ENCODE peak calls at places on chromosomes 13 and 19, in seven cellular contexts. F, Z, E, B, S, R and K are unnamed samples. For H3K4me1 and H3K36me3, the result is how much of the 10 kb centered on the place peaks cover.

GRCh38 chr19:10928563-10929401 is at the start of the genes TIMM29 and YIPF2:
- DNase-seq in F (peak), Z (peak), R (peak), E (peak), B (peak), S (peak), K (peak)

GRCh38 chr13:79393564-79394249 is 12.3 kb downstream of the RBM26 start:
- DNase-seq in S (no peak), B (no peak), E (peak), R (no peak), F (no peak), Z (no peak), K (no peak)

GRCh38 chr19:47309608-47310007 is at the start of gene C5AR1:
- DNase-seq in Z (no peak), B (peak), E (peak), F (no peak), S (no peak), R (peak), K (no peak)

GRCh38 chr19:4962085-4962619 is 6.8 kb upstream of the KDM4B start:
- DNase-seq in F (no peak), B (no peak), E (no peak), Z (no peak), S (no peak), R (no peak), K (no peak)

GRCh38 chr19:23321953-23322549 is 71.9 kb upstream of the ZNF724 start:
- DNase-seq in R (no peak), S (no peak), B (no peak), F (no peak), Z (no peak), E (no peak), K (no peak)

GRCh38 chr19:13039211-13039789 is 44.0 kb downstream of the NFIX start:
- DNase-seq in E (no peak), S (no peak), Z (no peak), R (no peak), B (peak), F (no peak), K (no peak)

GRCh38 chr19:50478901-50479715 is 2.5 kb upstream of the GARIN5A start:
- DNase-seq in Z (no peak), B (no peak), E (no peak), F (no peak), R (no peak), S (peak), K (no peak)

GRCh38 chr19:29040291-29040690 is 172.7 kb downstream of the UQCRFS1 start:
- DNase-seq in S (peak), R (no peak), Z (no peak), B (no peak), E (no peak), F (no peak), K (peak)

GRCh38 chr13:25192052-25192451 is 20.0 kb upstream of the AMER2 start:
- DNase-seq in Z (no peak), E (no peak), S (no peak), B (no peak), R (no peak), F (no peak), K (no peak)

GRCh38 chr13:95411641-95412040 is 110.4 kb upstream of the ABCC4 start:
- DNase-seq in B (no peak), S (no peak), E (no peak), Z (peak), R (no peak), F (no peak), K (no peak)

GRCh38 chr13:111344471-111345191 is 24.2 kb downstream of the TEX29 start:
- DNase-seq in Z (peak), F (no peak), R (no peak), E (no peak), S (peak), B (no peak), K (no peak)

GRCh38 chr19:58558066-58558622 is at the start of gene UBE2M:
- DNase-seq in S (peak), E (peak), B (peak), R (peak), F (peak), Z (peak), K (peak)

GRCh38 chr13:24202215-24202614 is 41.7 kb downstream of the SPATA13 start:
- DNase-seq in Z (no peak), F (no peak), E (peak), B (no peak), R (no peak), S (no peak), K (no peak)

GRCh38 chr13:44243198-44243852 is 130.3 kb upstream of the SERP2 start:
- DNase-seq in R (no peak), F (no peak), E (peak), Z (peak), S (peak), B (no peak), K (no peak)

GRCh38 chr19:33292595-33293254 is 9.6 kb downstream of the CEBPA start:
- DNase-seq in B (no peak), R (no peak), E (peak), F (no peak), Z (no peak), S (peak), K (no peak)

GRCh38 chr19:5694167-5694951 is 4.3 kb downstream of the RPL36 start:
- DNase-seq in B (no peak), S (no peak), R (no peak), F (no peak), Z (no peak), E (no peak), K (no peak)

GRCh38 chr13:28268800-28269223 is 130.5 kb downstream of the PAN3 start:
- DNase-seq in S (no peak), E (no peak), F (no peak), Z (no peak), B (no peak), R (no peak), K (no peak)

GRCh38 chr19:37098570-37098969 is 20.3 kb downstream of the ZNF420 start:
- DNase-seq in Z (no peak), E (no peak), F (no peak), S (no peak), R (no peak), B (no peak), K (no peak)

GRCh38 chr19:51971624-51972023 is 15.0 kb downstream of the ZNF350 start:
- DNase-seq in B (no peak), F (no peak), E (no peak), R (no peak), Z (peak), S (no peak), K (no peak)

GRCh38 chr19:30406220-30406944 is 34.2 kb downstream of the ZNF536 start:
- DNase-seq in S (no peak), Z (no peak), F (no peak), B (peak), R (peak), E (peak), K (no peak)

GRCh38 chr13:77528834-77529500 is 6.5 kb upstream of the SCEL start:
- DNase-seq in Z (no peak), R (no peak), B (no peak), S (no peak), E (no peak), F (no peak), K (no peak)

GRCh38 chr19:12293771-12294307 is 844 bp downstream of the ZNF44 start:
- DNase-seq in B (peak), R (peak), Z (peak), F (peak), E (peak), S (peak), K (peak)

GRCh38 chr13:52405369-52405766 is 604 bp downstream of the THSD1 start:
- DNase-seq in R (no peak), F (no peak), S (peak), Z (no peak), B (no peak), E (no peak), K (no peak)

GRCh38 chr13:50420720-50421456 is 405.6 kb downstream of the KCNRG start:
- DNase-seq in Z (no peak), F (no peak), B (peak), S (no peak), E (no peak), R (no peak), K (no peak)

GRCh38 chr19:14553939-14554243 is 18.0 kb downstream of the NDUFB7 start:
- DNase-seq in E (no peak), F (no peak), B (no peak), R (no peak), Z (no peak), S (no peak), K (no peak)
- H3K4me1 ChIP-seq in E (under half), F (under half), B (under half), R (half or more), Z (under half), S (half or more), K (under half)

GRCh38 chr19:14410775-14411134 is 8.4 kb downstream of the DDX39A start:
- DNase-seq in Z (no peak), E (no peak), R (no peak), S (no peak), F (no peak), B (no peak), K (no peak)

GRCh38 chr19:14410054-14410774 is 8.9 kb downstream of the DDX39A start:
- DNase-seq in Z (no peak), E (no peak), S (no peak), R (no peak), B (no peak), F (no peak), K (no peak)

GRCh38 chr19:14409157-14410053 is 9.7 kb downstream of the DDX39A start:
- DNase-seq in E (no peak), R (no peak), S (no peak), F (no peak), Z (no peak), B (no peak), K (no peak)

GRCh38 chr19:14412436-14413071 is 6.6 kb downstream of the DDX39A start:
- DNase-seq in Z (no peak), F (no peak), R (no peak), E (no peak), B (no peak), S (no peak), K (no peak)

GRCh38 chr19:14411161-14411560 is 8.0 kb downstream of the DDX39A start:
- DNase-seq in R (no peak), Z (no peak), S (no peak), B (no peak), F (no peak), E (no peak), K (no peak)
- H3K36me3 ChIP-seq in R (half or more), Z (under half), S (under half), B (half or more), F (under half), E (under half), K (under half)

GRCh38 chr19:8206147-8207087 is 2.8 kb upstream of the CERS4 start:
- DNase-seq in R (no peak), S (no peak), B (no peak), E (no peak), F (no peak), Z (no peak), K (no peak)
- H3K4me1 ChIP-seq in R (under half), S (under half), B (under half), E (under half), F (under half), Z (under half), K (under half)

DNA sequence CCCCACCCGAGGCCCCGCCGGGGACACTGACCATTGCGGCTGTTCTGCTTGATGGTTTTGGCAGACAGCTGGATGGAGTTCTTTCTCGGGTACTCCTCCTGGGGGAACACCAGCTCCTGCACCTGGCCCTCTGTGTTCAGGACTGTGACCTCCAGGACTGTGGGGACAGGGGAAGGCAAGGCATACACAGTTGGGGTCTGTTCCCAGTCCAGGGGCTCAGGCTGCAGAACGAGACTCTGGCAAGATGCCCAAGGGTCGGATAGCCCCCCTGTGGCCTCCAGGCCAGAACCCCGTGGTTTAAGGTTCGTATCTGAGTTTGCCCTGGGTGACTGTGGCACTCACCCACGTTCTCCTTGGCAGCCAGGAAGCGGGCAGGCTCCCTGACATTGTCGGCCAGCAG is 22.7 kb upstream of the ASF1B start:
- DNase-seq in F (no peak), B (no peak), E (no peak), S (no peak), R (no peak), Z (no peak), K (no peak)
- H3K36me3 ChIP-seq in F (under half), B (under half), E (under half), S (under half), R (half or more), Z (under half), K (under half)

GRCh38 chr13:92564942-92565341 is 661.7 kb upstream of the GPC6 start:
- DNase-seq in R (no peak), S (no peak), B (no peak), E (no peak), F (no peak), Z (no peak), K (no peak)

GRCh38 chr13:92572190-92572589 is 654.4 kb upstream of the GPC6 start:
- DNase-seq in Z (no peak), S (no peak), R (no peak), E (no peak), F (no peak), B (no peak), K (no peak)

DNA sequence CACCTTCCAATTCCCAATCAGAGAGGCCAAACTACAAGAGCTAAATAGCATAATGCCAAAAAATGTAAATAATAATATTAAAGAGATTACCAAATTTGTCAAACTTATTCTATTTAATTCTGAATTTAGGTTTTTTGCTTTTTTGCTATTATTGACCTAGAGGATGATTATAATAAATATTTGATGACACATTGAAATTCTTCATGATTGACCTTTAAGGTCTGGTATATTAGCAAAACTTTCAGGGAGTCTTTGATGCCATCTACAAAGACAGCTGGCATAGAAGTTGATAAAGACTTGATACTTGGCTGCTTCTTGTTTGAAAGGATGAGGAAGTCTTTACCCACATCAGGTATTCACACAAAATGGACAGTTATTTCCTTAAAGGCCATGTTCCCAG is 659.8 kb upstream of the GPC6 start:
- DNase-seq in Z (no peak), S (no peak), R (no peak), B (no peak), F (no peak), E (no peak), K (no peak)
- H3K4me1 ChIP-seq in Z (under half), S (under half), R (under half), B (under half), F (under half), E (under half), K (under half)

DNA sequence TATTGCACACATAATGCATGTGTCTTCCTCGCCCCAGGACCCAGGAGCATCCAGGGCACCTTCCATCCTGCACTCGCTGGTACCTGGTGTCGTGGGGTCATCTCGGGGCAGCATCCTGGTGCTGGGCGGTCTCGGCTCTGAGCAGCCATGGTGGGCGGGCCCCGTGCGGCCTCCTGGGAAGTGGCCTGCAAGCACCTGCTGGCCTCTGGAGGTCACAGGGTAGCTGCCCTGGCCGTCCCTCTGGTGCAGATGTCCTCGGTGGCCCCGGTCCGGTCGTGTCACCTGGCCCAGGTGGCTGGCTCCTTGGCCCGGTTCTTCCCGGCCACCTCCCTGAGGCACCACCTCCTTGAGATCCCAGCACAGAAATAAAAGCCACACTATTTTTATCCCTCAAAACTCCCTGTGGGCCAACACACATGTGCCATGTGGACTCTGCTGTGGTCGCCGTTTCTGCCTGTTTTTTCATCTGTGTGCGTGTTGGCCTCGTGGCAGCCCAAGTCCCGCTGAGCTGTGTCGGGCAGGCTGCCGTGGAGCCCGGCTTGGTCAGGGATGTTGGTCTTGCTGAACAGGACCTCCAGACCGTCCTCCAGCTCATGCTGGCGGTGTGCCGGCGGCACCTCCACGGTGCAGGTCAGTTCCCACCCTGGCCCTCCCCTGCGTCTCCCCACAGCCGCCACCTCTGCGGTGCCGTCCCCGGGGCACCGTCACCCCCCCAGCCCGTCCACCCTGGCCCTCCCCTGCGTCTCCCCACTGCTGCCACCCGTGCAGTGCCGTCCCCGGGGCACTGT is 5.0 kb upstream of the GZMM start:
- DNase-seq in R (no peak), S (no peak), E (no peak), Z (no peak), F (no peak), B (no peak), K (no peak)
- H3K36me3 ChIP-seq in R (half or more), S (under half), E (under half), Z (under half), F (under half), B (half or more), K (under half)

GRCh38 chr13:49373699-49374098 is 70.2 kb downstream of the CAB39L start:
- DNase-seq in R (no peak), E (no peak), S (no peak), F (no peak), B (no peak), Z (peak), K (no peak)
- H3K4me1 ChIP-seq in R (under half), E (under half), S (under half), F (under half), B (under half), Z (under half), K (under half)

DNA sequence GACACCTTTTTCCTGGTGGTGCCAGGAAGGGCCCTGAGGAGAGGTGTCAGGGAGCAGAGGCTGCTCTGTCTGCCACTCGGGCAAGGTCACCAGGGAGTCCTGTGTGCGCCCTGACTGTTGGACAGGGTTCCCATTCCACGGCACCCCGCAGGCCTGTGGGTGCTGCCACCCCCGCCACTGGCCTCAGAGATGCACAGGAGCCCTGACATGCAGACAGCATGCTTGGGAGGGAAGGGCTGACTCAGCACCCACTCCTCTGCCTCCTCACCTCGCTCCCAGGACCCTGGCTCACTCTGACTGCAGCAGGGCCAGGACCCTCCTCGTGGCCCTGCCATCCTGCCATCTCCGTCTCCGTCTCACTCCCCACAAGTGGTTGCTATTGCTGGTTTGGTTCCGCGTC is 25.3 kb downstream of the MAU2 start:
- DNase-seq in E (no peak), R (no peak), Z (no peak), F (no peak), S (no peak), B (no peak), K (no peak)
- H3K36me3 ChIP-seq in E (under half), R (half or more), Z (under half), F (under half), S (under half), B (half or more), K (under half)

GRCh38 chr13:40060318-40061007 is 405.0 kb downstream of the COG6 start:
- DNase-seq in R (peak), S (peak), B (peak), E (no peak), F (peak), Z (peak), K (peak)
- H3K4me1 ChIP-seq in R (under half), S (under half), B (under half), E (under half), F (under half), Z (under half), K (under half)